ENCODE peak calls at places on chromosome 11, in six cellular contexts. W, M, L, H, Z and R are unnamed samples.

GRCh38 chr11:35163707-35164496 is 24.9 kb downstream of the CD44 start:
- DNase-seq in W (peak), M (peak), L (no peak), H (peak), Z (no peak), R (no peak)

GRCh38 chr11:128359515-128359914 is 227.8 kb downstream of the ETS1 start:
- DNase-seq in W (peak), M (no peak), L (no peak), H (no peak), Z (no peak), R (no peak)

GRCh38 chr11:47571895-47572294 is 6.5 kb downstream of the PTPMT1 start:
- DNase-seq in W (peak), M (no peak), L (no peak), H (no peak), Z (no peak), R (no peak)

GRCh38 chr11:111540921-111541208 is 345 bp downstream of the LAYN start:
- DNase-seq in W (no peak), M (no peak), L (no peak), H (no peak), Z (no peak), R (no peak)

GRCh38 chr11:2677127-2677526 is 22.7 kb downstream of the KCNQ1OT1 start:
- DNase-seq in W (no peak), M (no peak), L (no peak), H (no peak), Z (no peak), R (no peak)

GRCh38 chr11:93784152-93784934 is at the start of gene MED17:
- DNase-seq in W (peak), M (peak), L (peak), H (peak), Z (peak), R (peak)

GRCh38 chr11:124928942-124929663 is 6.7 kb downstream of the HEPACAM start:
- DNase-seq in W (no peak), M (no peak), L (no peak), H (no peak), Z (no peak), R (peak)

GRCh38 chr11:100808904-100809491 is 121.9 kb downstream of the ARHGAP42 start:
- DNase-seq in W (peak), M (no peak), L (no peak), H (no peak), Z (no peak), R (no peak)

GRCh38 chr11:3022982-3023381 is 30.9 kb upstream of the NAP1L4 start:
- DNase-seq in W (peak), M (no peak), L (no peak), H (no peak), Z (no peak), R (no peak)

GRCh38 chr11:23278121-23278520 is 417.8 kb upstream of the CCDC179 start:
- DNase-seq in W (peak), M (no peak), L (no peak), H (no peak), Z (no peak), R (no peak)

GRCh38 chr11:62546244-62546936 is at the start of gene AHNAK:
- DNase-seq in W (peak), M (peak), L (peak), H (peak), Z (no peak), R (peak)

GRCh38 chr11:33543823-33544222 is 156.8 kb downstream of the C11orf91 start:
- DNase-seq in W (peak), M (no peak), L (no peak), H (no peak), Z (no peak), R (no peak)

GRCh38 chr11:44400431-44400830 is 90.5 kb upstream of the ALX4 start:
- DNase-seq in W (no peak), M (no peak), L (no peak), H (no peak), Z (peak), R (no peak)

GRCh38 chr11:78189851-78190250 is 1.1 kb downstream of the USP35 start:
- DNase-seq in W (no peak), M (no peak), L (no peak), H (no peak), Z (peak), R (peak)

GRCh38 chr11:73225851-73226250 is 7.8 kb downstream of the P2RY2 start:
- DNase-seq in W (no peak), M (no peak), L (no peak), H (no peak), Z (no peak), R (no peak)

GRCh38 chr11:61372659-61373058 is 10.5 kb downstream of the TMEM138 start:
- DNase-seq in W (no peak), M (no peak), L (no peak), H (no peak), Z (no peak), R (no peak)

GRCh38 chr11:123351375-123351774 is 78.7 kb upstream of the GRAMD1B start:
- DNase-seq in W (no peak), M (no peak), L (no peak), H (no peak), Z (no peak), R (no peak)

GRCh38 chr11:14974723-14975587 is 2.8 kb upstream of the CALCA start:
- DNase-seq in W (peak), M (peak), L (peak), H (peak), Z (peak), R (peak)

GRCh38 chr11:70490208-70490607 is 91.9 kb downstream of the CTTN start:
- DNase-seq in W (no peak), M (no peak), L (no peak), H (no peak), Z (no peak), R (no peak)

GRCh38 chr11:32109138-32109537 is 18.3 kb downstream of the RCN1 start:
- DNase-seq in W (peak), M (no peak), L (no peak), H (no peak), Z (no peak), R (no peak)

GRCh38 chr11:41660585-41660984 is 201.1 kb upstream of the LRRC4C start:
- DNase-seq in W (no peak), M (no peak), L (no peak), H (no peak), Z (peak), R (peak)

GRCh38 chr11:10607462-10607861 is 39.0 kb upstream of the LYVE1 start:
- DNase-seq in W (no peak), M (no peak), L (no peak), H (no peak), Z (no peak), R (no peak)

GRCh38 chr11:130548491-130548833 is 100.0 kb downstream of the ADAMTS15 start:
- DNase-seq in W (peak), M (no peak), L (no peak), H (no peak), Z (no peak), R (no peak)

GRCh38 chr11:113722934-113723333 is 16.8 kb upstream of the TMPRSS5 start:
- DNase-seq in W (no peak), M (no peak), L (no peak), H (no peak), Z (no peak), R (no peak)

GRCh38 chr11:72534859-72535547 is 100.7 kb upstream of the CLPB start:
- DNase-seq in W (no peak), M (no peak), L (no peak), H (no peak), Z (no peak), R (no peak)

GRCh38 chr11:74729397-74729796 is 1.8 kb downstream of the CHRDL2 start:
- DNase-seq in W (no peak), M (no peak), L (no peak), H (peak), Z (no peak), R (no peak)

GRCh38 chr11:27317751-27318150 is 45.3 kb downstream of the CCDC34 start:
- DNase-seq in W (peak), M (no peak), L (no peak), H (no peak), Z (no peak), R (no peak)

GRCh38 chr11:74866557-74866956 is 82.3 kb downstream of the XRRA1 start:
- DNase-seq in W (no peak), M (no peak), L (no peak), H (no peak), Z (no peak), R (no peak)

GRCh38 chr11:119671048-119671447 is 58.0 kb downstream of the NECTIN1 start:
- DNase-seq in W (peak), M (no peak), L (no peak), H (no peak), Z (peak), R (peak)